ENCODE peak calls at places on chromosomes 6 and 20, in nine cellular contexts. One of them, this sample, is unnamed. For H3K4me1, the result is how much of the 10 kb centered on the place peaks cover.

GRCh38 chr6:116461563-116462507 is 660 bp downstream of the CALHM6 start:
- DNase-seq in neural progenitor cell: peak
- DNase-seq in tibial artery: no peak
- DNase-seq in stomach: peak
- DNase-seq in osteoblast: peak
- DNase-seq in cardiac muscle cell: peak
- DNase-seq in K562: no peak
- DNase-seq in uterus: no peak
- DNase-seq in heart right ventricle: peak
- DNase-seq in this sample: peak

GRCh38 chr6:88730602-88731001 is 232.8 kb downstream of the RNGTT start:
- DNase-seq in neural progenitor cell: peak
- DNase-seq in osteoblast: peak
- DNase-seq in K562: no peak
- DNase-seq in cardiac muscle cell: no peak
- DNase-seq in tibial artery: no peak
- DNase-seq in stomach: no peak
- DNase-seq in uterus: no peak
- DNase-seq in heart right ventricle: no peak
- DNase-seq in this sample: peak

GRCh38 chr20:63580796-63581461 is 6.9 kb upstream of the HELZ2 start:
- DNase-seq in cardiac muscle cell: peak
- DNase-seq in osteoblast: peak
- DNase-seq in neural progenitor cell: peak
- DNase-seq in stomach: peak
- DNase-seq in K562: peak
- DNase-seq in tibial artery: no peak
- DNase-seq in uterus: no peak
- DNase-seq in heart right ventricle: no peak
- DNase-seq in this sample: peak

GRCh38 chr6:35078226-35078850 is 62.8 kb downstream of the TCP11 start:
- DNase-seq in neural progenitor cell: no peak
- DNase-seq in uterus: no peak
- DNase-seq in tibial artery: no peak
- DNase-seq in K562: no peak
- DNase-seq in osteoblast: peak
- DNase-seq in heart right ventricle: no peak
- DNase-seq in cardiac muscle cell: no peak
- DNase-seq in stomach: no peak
- DNase-seq in this sample: no peak

GRCh38 chr20:16158090-16158975 is 414.9 kb downstream of the KIF16B start:
- DNase-seq in neural progenitor cell: peak
- DNase-seq in cardiac muscle cell: no peak
- DNase-seq in osteoblast: no peak
- DNase-seq in uterus: no peak
- DNase-seq in heart right ventricle: no peak
- DNase-seq in tibial artery: no peak
- DNase-seq in K562: no peak
- DNase-seq in stomach: no peak
- DNase-seq in this sample: no peak

GRCh38 chr6:53643481-53643965 is 22.0 kb downstream of the KLHL31 start:
- DNase-seq in heart right ventricle: no peak
- DNase-seq in tibial artery: no peak
- DNase-seq in neural progenitor cell: no peak
- DNase-seq in stomach: no peak
- DNase-seq in osteoblast: no peak
- DNase-seq in cardiac muscle cell: no peak
- DNase-seq in uterus: no peak
- DNase-seq in K562: no peak
- DNase-seq in this sample: no peak

GRCh38 chr6:108797951-108798671 is 50.1 kb upstream of the ARMC2 start:
- DNase-seq in K562: no peak
- DNase-seq in stomach: peak
- DNase-seq in uterus: no peak
- DNase-seq in tibial artery: no peak
- DNase-seq in heart right ventricle: no peak
- DNase-seq in osteoblast: no peak
- DNase-seq in cardiac muscle cell: no peak
- DNase-seq in neural progenitor cell: no peak
- DNase-seq in this sample: no peak

GRCh38 chr20:50456452-50457324 is 53.5 kb upstream of the PTPN1 start:
- DNase-seq in heart right ventricle: no peak
- DNase-seq in uterus: no peak
- DNase-seq in K562: no peak
- DNase-seq in cardiac muscle cell: no peak
- DNase-seq in osteoblast: no peak
- DNase-seq in tibial artery: no peak
- DNase-seq in neural progenitor cell: no peak
- DNase-seq in stomach: no peak
- DNase-seq in this sample: no peak

GRCh38 chr20:30595698-30596097 is 661.8 kb upstream of the DEFB115 start:
- DNase-seq in neural progenitor cell: no peak
- DNase-seq in heart right ventricle: no peak
- DNase-seq in uterus: no peak
- DNase-seq in K562: no peak
- DNase-seq in tibial artery: no peak
- DNase-seq in cardiac muscle cell: no peak
- DNase-seq in osteoblast: no peak
- DNase-seq in stomach: no peak
- DNase-seq in this sample: no peak

GRCh38 chr6:128918886-128919285 is 35.9 kb downstream of the LAMA2 start:
- DNase-seq in heart right ventricle: no peak
- DNase-seq in neural progenitor cell: no peak
- DNase-seq in uterus: no peak
- DNase-seq in cardiac muscle cell: no peak
- DNase-seq in osteoblast: peak
- DNase-seq in tibial artery: no peak
- DNase-seq in K562: no peak
- DNase-seq in stomach: no peak
- DNase-seq in this sample: no peak

GRCh38 chr6:11824986-11825385 is 46.4 kb upstream of the ADTRP start:
- DNase-seq in tibial artery: no peak
- DNase-seq in uterus: no peak
- DNase-seq in cardiac muscle cell: no peak
- DNase-seq in stomach: no peak
- DNase-seq in neural progenitor cell: no peak
- DNase-seq in K562: no peak
- DNase-seq in osteoblast: no peak
- DNase-seq in heart right ventricle: no peak
- DNase-seq in this sample: peak

GRCh38 chr6:27334141-27334540 is 22.1 kb upstream of the POM121L2 start:
- DNase-seq in neural progenitor cell: no peak
- DNase-seq in tibial artery: no peak
- DNase-seq in cardiac muscle cell: no peak
- DNase-seq in uterus: no peak
- DNase-seq in heart right ventricle: no peak
- DNase-seq in osteoblast: no peak
- DNase-seq in K562: no peak
- DNase-seq in stomach: no peak
- DNase-seq in this sample: no peak

GRCh38 chr20:35854697-35855434 is 83.1 kb downstream of the PHF20 start:
- DNase-seq in neural progenitor cell: no peak
- DNase-seq in stomach: no peak
- DNase-seq in heart right ventricle: no peak
- DNase-seq in tibial artery: no peak
- DNase-seq in cardiac muscle cell: no peak
- DNase-seq in uterus: no peak
- DNase-seq in K562: no peak
- DNase-seq in osteoblast: no peak
- DNase-seq in this sample: no peak

GRCh38 chr20:44720617-44720993 is 5.4 kb downstream of the CCN5 start:
- DNase-seq in stomach: no peak
- DNase-seq in neural progenitor cell: no peak
- DNase-seq in cardiac muscle cell: no peak
- DNase-seq in heart right ventricle: no peak
- DNase-seq in tibial artery: peak
- DNase-seq in osteoblast: peak
- DNase-seq in K562: no peak
- DNase-seq in uterus: no peak
- DNase-seq in this sample: peak

GRCh38 chr20:577167-577791 is 32.8 kb downstream of the TCF15 start:
- DNase-seq in neural progenitor cell: peak
- DNase-seq in tibial artery: no peak
- DNase-seq in heart right ventricle: no peak
- DNase-seq in stomach: no peak
- DNase-seq in K562: peak
- DNase-seq in osteoblast: no peak
- DNase-seq in uterus: no peak
- DNase-seq in cardiac muscle cell: no peak
- DNase-seq in this sample: no peak

GRCh38 chr20:34560614-34561013 is 2.1 kb downstream of the MAP1LC3A start:
- DNase-seq in K562: no peak
- DNase-seq in tibial artery: no peak
- DNase-seq in uterus: no peak
- DNase-seq in osteoblast: no peak
- DNase-seq in stomach: no peak
- DNase-seq in heart right ventricle: no peak
- DNase-seq in cardiac muscle cell: no peak
- DNase-seq in neural progenitor cell: no peak
- DNase-seq in this sample: no peak

GRCh38 chr6:44739163-44739562 is 351.7 kb downstream of the CDC5L start:
- DNase-seq in stomach: no peak
- DNase-seq in heart right ventricle: no peak
- DNase-seq in uterus: no peak
- DNase-seq in cardiac muscle cell: no peak
- DNase-seq in tibial artery: no peak
- DNase-seq in K562: no peak
- DNase-seq in neural progenitor cell: peak
- DNase-seq in osteoblast: no peak
- DNase-seq in this sample: no peak

GRCh38 chr6:146594495-146594894 is 4.3 kb upstream of the ADGB start:
- DNase-seq in uterus: no peak
- DNase-seq in tibial artery: no peak
- DNase-seq in osteoblast: no peak
- DNase-seq in heart right ventricle: no peak
- DNase-seq in neural progenitor cell: no peak
- DNase-seq in stomach: no peak
- DNase-seq in K562: no peak
- DNase-seq in cardiac muscle cell: no peak
- DNase-seq in this sample: no peak

GRCh38 chr6:37258716-37259115 is 772 bp upstream of the TMEM217 start:
- DNase-seq in neural progenitor cell: no peak
- DNase-seq in osteoblast: no peak
- DNase-seq in K562: no peak
- DNase-seq in stomach: no peak
- DNase-seq in tibial artery: no peak
- DNase-seq in heart right ventricle: no peak
- DNase-seq in cardiac muscle cell: no peak
- DNase-seq in uterus: no peak
- DNase-seq in this sample: no peak

DNA sequence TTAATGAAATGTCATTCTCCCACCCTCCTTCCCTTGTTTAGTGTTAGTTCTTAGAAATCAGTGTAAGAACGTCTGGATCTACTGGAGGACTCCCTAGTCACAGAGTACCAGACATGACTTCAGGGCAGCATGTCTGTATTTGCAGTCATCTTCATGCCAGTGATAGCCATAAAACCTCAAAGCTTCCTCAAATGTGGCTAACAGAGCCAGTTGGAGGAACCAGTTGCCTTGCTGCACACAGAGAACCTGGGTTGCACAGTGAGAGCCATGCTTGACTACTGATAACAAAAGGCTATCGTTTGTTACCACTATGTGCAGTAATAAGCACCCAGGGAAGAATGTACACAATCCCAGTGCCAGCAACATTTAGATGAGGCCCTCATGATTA is 20.1 kb downstream of the NT5E start:
- DNase-seq in neural progenitor cell: no peak
- DNase-seq in osteoblast: no peak
- DNase-seq in K562: no peak
- DNase-seq in tibial artery: no peak
- DNase-seq in uterus: no peak
- DNase-seq in stomach: no peak
- DNase-seq in heart right ventricle: no peak
- DNase-seq in cardiac muscle cell: no peak
- DNase-seq in this sample: peak
- H3K27ac ChIP-seq in neural progenitor cell: no peak
- H3K27ac ChIP-seq in osteoblast: peak
- H3K27ac ChIP-seq in K562: no peak
- H3K27ac ChIP-seq in tibial artery: peak
- H3K27ac ChIP-seq in uterus: no peak
- H3K27ac ChIP-seq in stomach: no peak
- H3K27ac ChIP-seq in heart right ventricle: no peak
- H3K27ac ChIP-seq in cardiac muscle cell: no peak
- H3K27ac ChIP-seq in this sample: no peak

DNA sequence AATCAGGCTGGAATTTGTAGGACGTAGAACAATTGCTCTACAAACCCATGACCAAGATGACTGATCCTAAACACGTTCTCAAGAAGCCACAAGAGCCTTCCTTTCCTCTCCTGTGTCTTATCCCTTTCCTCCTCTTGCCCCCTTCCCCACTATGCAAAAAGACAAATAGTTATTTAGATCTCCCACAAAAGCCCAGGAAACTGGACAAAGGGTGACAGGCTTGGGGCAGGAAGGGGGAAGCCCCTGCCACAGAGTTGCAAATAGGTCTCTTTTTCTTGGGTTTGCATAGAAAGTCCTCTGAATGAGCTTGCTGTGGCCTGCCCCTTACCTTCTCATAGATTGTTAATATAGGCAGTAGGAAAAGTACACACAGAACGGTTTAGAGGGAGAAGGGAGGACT is 377.1 kb upstream of the BTBD3 start:
- DNase-seq in osteoblast: no peak
- DNase-seq in cardiac muscle cell: no peak
- DNase-seq in tibial artery: no peak
- DNase-seq in K562: no peak
- DNase-seq in neural progenitor cell: no peak
- DNase-seq in stomach: no peak
- DNase-seq in uterus: no peak
- DNase-seq in heart right ventricle: no peak
- DNase-seq in this sample: no peak
- H3K4me1 ChIP-seq in osteoblast: under half
- H3K4me1 ChIP-seq in cardiac muscle cell: under half
- H3K4me1 ChIP-seq in tibial artery: under half
- H3K4me1 ChIP-seq in K562: under half
- H3K4me1 ChIP-seq in neural progenitor cell: under half
- H3K4me1 ChIP-seq in stomach: under half
- H3K4me1 ChIP-seq in uterus: under half
- H3K4me1 ChIP-seq in heart right ventricle: under half
- H3K4me1 ChIP-seq in this sample: under half

DNA sequence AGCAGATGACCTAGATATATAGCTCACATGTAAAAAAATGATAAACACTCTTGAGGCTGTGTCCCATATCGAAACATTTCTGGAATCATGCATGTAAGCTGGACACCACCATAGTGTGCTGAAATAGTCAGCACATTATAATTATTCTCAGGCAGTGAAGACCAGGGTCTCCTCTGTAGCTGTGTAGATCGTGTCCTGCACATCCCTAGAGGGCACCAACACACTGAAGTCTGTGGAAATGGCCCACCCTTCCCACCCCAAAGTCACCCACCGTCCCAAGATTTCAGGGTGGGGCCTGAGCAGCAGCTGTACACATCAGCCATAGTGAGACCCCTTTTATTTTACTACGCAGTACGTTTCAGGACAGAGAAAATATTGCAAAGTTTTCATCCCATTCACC is 21.0 kb upstream of the TMEM30A start:
- DNase-seq in heart right ventricle: no peak
- DNase-seq in K562: no peak
- DNase-seq in tibial artery: no peak
- DNase-seq in neural progenitor cell: no peak
- DNase-seq in uterus: no peak
- DNase-seq in cardiac muscle cell: no peak
- DNase-seq in stomach: no peak
- DNase-seq in osteoblast: no peak
- DNase-seq in this sample: no peak
- TF ChIP-seq CTCF in heart right ventricle: no peak
- TF ChIP-seq CTCF in K562: no peak
- TF ChIP-seq CTCF in tibial artery: no peak
- TF ChIP-seq CTCF in neural progenitor cell: peak
- TF ChIP-seq CTCF in uterus: no peak
- TF ChIP-seq CTCF in cardiac muscle cell: no peak
- TF ChIP-seq CTCF in stomach: no peak
- TF ChIP-seq CTCF in osteoblast: no peak
- TF ChIP-seq CTCF in this sample: no peak

GRCh38 chr6:8066108-8066507 is 1.9 kb upstream of the BLOC1S5 start:
- DNase-seq in K562: no peak
- DNase-seq in neural progenitor cell: no peak
- DNase-seq in osteoblast: no peak
- DNase-seq in tibial artery: no peak
- DNase-seq in heart right ventricle: no peak
- DNase-seq in stomach: no peak
- DNase-seq in uterus: no peak
- DNase-seq in cardiac muscle cell: no peak
- DNase-seq in this sample: no peak
- H3K27ac ChIP-seq in K562: no peak
- H3K27ac ChIP-seq in neural progenitor cell: no peak
- H3K27ac ChIP-seq in osteoblast: no peak
- H3K27ac ChIP-seq in tibial artery: no peak
- H3K27ac ChIP-seq in heart right ventricle: no peak
- H3K27ac ChIP-seq in stomach: no peak
- H3K27ac ChIP-seq in uterus: no peak
- H3K27ac ChIP-seq in cardiac muscle cell: no peak
- H3K27ac ChIP-seq in this sample: no peak

This sample was measured in fibroblast of lung.